ENCODE peak calls at places on chromosomes 5 and 9, in four cellular contexts. H is AG09309, L is GM23248, E is psoas muscle. P is an unnamed sample.

GRCh38 chr9:112310826-112311225 is 22.6 kb downstream of the PTBP3 start:
- DNase-seq in H (no peak), L (no peak), E (no peak), P (no peak)

GRCh38 chr9:91060520-91061343 is 259.1 kb downstream of the SYK start:
- DNase-seq in H (peak), L (peak), E (peak), P (peak)

GRCh38 chr5:41510176-41510831 is at the start of gene PLCXD3:
- DNase-seq in H (no peak), L (peak), E (peak), P (peak)

GRCh38 chr5:111735829-111736228 is 21.2 kb downstream of the NREP start:
- DNase-seq in H (peak), L (peak), E (peak), P (peak)

GRCh38 chr5:156913719-156914370 is 49.2 kb downstream of the TIMD4 start:
- DNase-seq in H (no peak), L (no peak), E (no peak), P (no peak)

GRCh38 chr5:65013141-65013540 is 244.4 kb downstream of the CWC27 start:
- DNase-seq in H (peak), L (peak), E (no peak), P (no peak)

GRCh38 chr5:116557669-116558271 is 16.9 kb downstream of the SEMA6A start:
- DNase-seq in H (no peak), L (peak), E (no peak), P (peak)

GRCh38 chr5:58378613-58379385 is 81.1 kb downstream of the PLK2 start:
- DNase-seq in H (no peak), L (peak), E (no peak), P (no peak)

GRCh38 chr5:4189317-4189716 is 593.7 kb downstream of the IRX1 start:
- DNase-seq in H (no peak), L (peak), E (no peak), P (no peak)

GRCh38 chr9:136363606-136364368 is at the start of gene DNLZ:
- DNase-seq in H (no peak), L (peak), E (peak), P (peak)

GRCh38 chr9:6405371-6405770 is 7.6 kb upstream of the UHRF2 start:
- DNase-seq in H (no peak), L (no peak), E (no peak), P (no peak)

GRCh38 chr5:65481171-65481575 is 547 bp downstream of the ADAMTS6 start:
- DNase-seq in H (no peak), L (peak), E (no peak), P (no peak)

GRCh38 chr9:108933231-108933630 is 693 bp downstream of the ELP1 start:
- DNase-seq in H (no peak), L (peak), E (no peak), P (no peak)

GRCh38 chr9:31608881-31609280 is 775.6 kb upstream of the ACO1 start:
- DNase-seq in H (no peak), L (no peak), E (no peak), P (peak)

GRCh38 chr5:167245871-167246270 is 1045.6 kb upstream of the WWC1 start:
- DNase-seq in H (no peak), L (peak), E (no peak), P (no peak)

GRCh38 chr5:125214080-125214479 is 467.6 kb upstream of the ZNF608 start:
- DNase-seq in H (no peak), L (no peak), E (no peak), P (no peak)

GRCh38 chr5:82918311-82919031 is 158.7 kb downstream of the TMEM167A start:
- DNase-seq in H (no peak), L (no peak), E (no peak), P (no peak)

GRCh38 chr5:77360381-77360780 is 131.7 kb downstream of the WDR41 start:
- DNase-seq in H (no peak), L (peak), E (no peak), P (no peak)

GRCh38 chr9:127485995-127486394 is 34.7 kb downstream of the LRSAM1 start:
- DNase-seq in H (no peak), L (no peak), E (no peak), P (no peak)

GRCh38 chr9:138105561-138106505 is 228.3 kb downstream of the CACNA1B start:
- DNase-seq in H (no peak), L (no peak), E (no peak), P (no peak)

GRCh38 chr5:94467560-94468504 is 150.6 kb downstream of the KIAA0825 start:
- DNase-seq in H (no peak), L (no peak), E (no peak), P (no peak)

GRCh38 chr9:5321058-5321457 is 16.5 kb upstream of the RLN2 start:
- DNase-seq in H (no peak), L (peak), E (no peak), P (peak)

GRCh38 chr9:126514037-126514821 is 99.5 kb upstream of the LMX1B start:
- DNase-seq in H (no peak), L (peak), E (peak), P (peak)

GRCh38 chr5:2594701-2595100 is 156.8 kb downstream of the IRX2 start:
- DNase-seq in H (no peak), L (no peak), E (no peak), P (no peak)

GRCh38 chr5:179802950-179803562 is 3.6 kb downstream of the MGAT4B start:
- DNase-seq in H (no peak), L (no peak), E (no peak), P (no peak)

GRCh38 chr9:116365056-116365471 is 211.5 kb downstream of the PAPPA start:
- DNase-seq in H (no peak), L (peak), E (peak), P (peak)

GRCh38 chr5:177303925-177304391 is 359 bp downstream of the PRELID1 start:
- DNase-seq in H (no peak), L (peak), E (no peak), P (no peak)

GRCh38 chr9:128097156-128098016 is 29.4 kb downstream of the SLC25A25 start:
- DNase-seq in H (no peak), L (no peak), E (no peak), P (no peak)

GRCh38 chr5:153753645-153754432 is 263.4 kb downstream of the GRIA1 start:
- DNase-seq in H (no peak), L (peak), E (no peak), P (peak)

GRCh38 chr5:81994679-81995078 is 22.9 kb downstream of the ATG10 start:
- DNase-seq in H (no peak), L (peak), E (no peak), P (no peak)

GRCh38 chr5:172102913-172103629 is 85.0 kb downstream of the STK10 start:
- DNase-seq in H (peak), L (peak), E (peak), P (peak)

GRCh38 chr5:82635561-82636288 is 357.6 kb upstream of the RPS23 start:
- DNase-seq in H (no peak), L (peak), E (no peak), P (peak)

GRCh38 chr5:176497852-176498251 is 39.4 kb downstream of the RNF44 start:
- DNase-seq in H (no peak), L (peak), E (no peak), P (peak)

GRCh38 chr5:157290981-157291711 is 25.2 kb downstream of the CYFIP2 start:
- DNase-seq in H (no peak), L (no peak), E (no peak), P (no peak)

GRCh38 chr5:176863041-176863764 is 35.9 kb downstream of the HK3 start:
- DNase-seq in H (no peak), L (no peak), E (no peak), P (no peak)

GRCh38 chr5:68547621-68548020 is 332.1 kb downstream of the PIK3R1 start:
- DNase-seq in H (no peak), L (no peak), E (no peak), P (no peak)

GRCh38 chr9:124764774-124765438 is 6.2 kb downstream of the NR6A1 start:
- DNase-seq in H (no peak), L (peak), E (no peak), P (peak)
- H3K4me3 ChIP-seq in H (no peak), L (no peak), E (no peak), P (no peak)

GRCh38 chr5:55231029-55231475 is 2.4 kb downstream of the CCNO start:
- DNase-seq in H (no peak), L (peak), E (no peak), P (peak)
- H3K4me3 ChIP-seq in H (peak), L (peak), E (peak), P (peak)

GRCh38 chr5:38706376-38706775 is 139.4 kb upstream of the OSMR start:
- DNase-seq in H (no peak), L (no peak), E (no peak), P (no peak)
- H3K4me3 ChIP-seq in H (no peak), L (no peak), E (no peak), P (no peak)

GRCh38 chr9:110152704-110153374 is 55.1 kb downstream of the C9orf152 start:
- DNase-seq in H (no peak), L (peak), E (no peak), P (peak)
- H3K4me3 ChIP-seq in H (no peak), L (no peak), E (no peak), P (no peak)

GRCh38 chr9:36671561-36671960 is 98.9 kb downstream of the MELK start:
- DNase-seq in H (no peak), L (no peak), E (no peak), P (no peak)

GRCh38 chr9:36664806-36665205 is 92.1 kb downstream of the MELK start:
- DNase-seq in H (no peak), L (no peak), E (no peak), P (no peak)

GRCh38 chr9:36665387-36665786 is 92.7 kb downstream of the MELK start:
- DNase-seq in H (no peak), L (no peak), E (no peak), P (no peak)

GRCh38 chr9:36665921-36666429 is 93.3 kb downstream of the MELK start:
- DNase-seq in H (no peak), L (peak), E (no peak), P (no peak)
- H3K4me3 ChIP-seq in H (no peak), L (no peak), E (no peak), P (no peak)

DNA sequence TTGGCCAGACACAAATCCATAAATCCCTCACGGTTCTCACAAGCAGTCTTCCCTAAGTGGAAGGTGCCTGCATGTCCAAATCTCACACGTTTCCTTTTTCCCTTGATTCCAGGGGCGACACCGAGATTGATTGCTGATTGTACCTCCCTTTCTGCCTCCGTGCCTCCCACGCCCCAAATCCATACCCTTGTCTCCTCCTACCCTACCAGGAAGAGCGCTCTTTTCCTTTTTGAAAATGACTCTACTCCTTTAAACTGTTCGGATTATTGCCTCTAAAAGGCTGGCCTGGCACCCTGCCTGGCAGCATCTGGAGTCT is 4.5 kb downstream of the STC2 start:
- DNase-seq in H (no peak), L (no peak), E (no peak), P (no peak)
- H3K4me3 ChIP-seq in H (peak), L (peak), E (peak), P (no peak)

DNA sequence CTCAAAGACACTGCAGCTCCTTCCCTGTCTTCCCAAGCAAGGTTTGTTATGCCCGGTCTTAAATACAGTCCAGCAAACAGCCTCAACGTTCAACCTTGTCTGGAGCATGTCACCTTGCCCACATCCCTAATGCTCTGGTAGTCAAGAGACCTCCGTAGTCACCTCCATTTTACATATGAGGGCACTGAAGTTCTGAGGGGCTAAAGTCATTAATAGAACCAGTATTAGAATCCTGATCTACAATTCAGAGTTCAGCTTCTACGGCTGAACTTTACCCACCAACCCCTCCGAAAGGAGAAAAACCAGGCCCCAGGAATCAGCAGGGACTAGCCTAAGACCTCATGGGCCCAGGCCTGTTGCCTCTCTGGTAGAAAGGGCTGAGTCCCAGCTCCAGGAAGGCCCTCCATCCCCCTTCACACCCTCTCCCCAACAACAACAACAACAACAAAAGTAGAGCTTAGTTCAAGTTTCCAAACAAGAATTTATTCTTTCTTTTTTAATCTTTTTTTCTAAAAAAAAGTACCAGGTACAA is 795 bp upstream of the STOML2 start:
- DNase-seq in H (no peak), L (peak), E (no peak), P (no peak)
- H3K4me3 ChIP-seq in H (peak), L (peak), E (peak), P (peak)

GRCh38 chr9:12816656-12817101 is 41.9 kb downstream of the LURAP1L start:
- DNase-seq in H (no peak), L (no peak), E (no peak), P (peak)

GRCh38 chr9:12817702-12818101 is 42.9 kb downstream of the LURAP1L start:
- DNase-seq in H (no peak), L (peak), E (no peak), P (peak)

GRCh38 chr9:12813960-12814876 is 39.4 kb downstream of the LURAP1L start:
- DNase-seq in H (peak), L (peak), E (peak), P (peak)

GRCh38 chr9:12814877-12815237 is 40.0 kb downstream of the LURAP1L start:
- DNase-seq in H (no peak), L (no peak), E (no peak), P (no peak)

DNA sequence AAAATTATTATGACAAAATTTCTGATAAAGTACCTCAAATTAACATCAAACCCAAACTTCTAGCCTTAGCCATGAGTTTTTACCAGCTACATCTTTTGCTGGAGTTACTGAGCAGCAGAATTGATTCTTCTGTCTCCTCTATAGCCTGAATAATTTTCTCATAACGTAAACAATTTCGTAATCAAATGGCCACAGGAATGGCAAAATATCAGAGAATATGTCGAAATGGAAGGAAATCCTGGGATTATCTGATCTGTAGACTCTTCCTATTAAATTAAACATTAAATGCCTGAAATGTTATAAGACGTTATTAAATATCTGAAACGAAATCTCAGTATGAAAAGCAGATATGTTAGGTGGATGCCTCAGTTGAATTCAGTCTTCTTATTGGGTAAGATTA is 41.1 kb downstream of the LURAP1L start:
- DNase-seq in H (no peak), L (peak), E (no peak), P (peak)
- H3K4me3 ChIP-seq in H (no peak), L (no peak), E (no peak), P (no peak)

DNA sequence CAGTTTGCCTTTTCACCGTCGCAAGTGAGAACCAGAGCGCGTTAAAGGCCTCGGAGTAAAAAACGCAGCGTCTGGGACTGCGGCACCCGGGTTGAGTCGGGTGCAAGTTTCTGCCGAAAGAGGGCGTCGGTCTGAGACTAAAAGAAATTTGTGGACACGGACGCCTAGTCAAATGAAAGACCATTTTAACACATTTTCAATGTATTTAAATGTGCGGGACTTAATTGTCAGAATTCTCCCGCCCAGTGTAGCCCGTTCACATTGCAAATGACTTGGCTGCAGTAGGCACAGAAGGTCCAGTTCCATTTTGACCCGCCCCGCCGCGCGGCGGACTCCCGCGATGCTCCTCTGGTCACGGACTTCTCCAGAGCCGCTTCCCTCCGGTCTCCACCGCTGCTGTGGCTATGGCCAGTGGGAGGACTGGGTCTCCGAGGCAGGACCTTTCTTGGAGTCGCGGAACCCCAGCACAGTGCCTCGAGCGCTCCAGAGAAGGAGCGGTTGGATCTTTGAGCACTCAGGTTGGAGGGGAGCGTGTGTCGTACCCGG is 1.3 kb upstream of the NPR3 start:
- DNase-seq in H (peak), L (peak), E (peak), P (peak)
- H3K4me3 ChIP-seq in H (peak), L (peak), E (peak), P (peak)